ENCODE peak calls at places on chromosomes 5 and 9, in eight cellular contexts. One of them, this sample, is unnamed. For H3K4me1 and H3K36me3, the result is how much of the 10 kb centered on the place peaks cover.

GRCh38 chr5:74942622-74943286 is 76.6 kb upstream of the FAM169A start:
- DNase-seq in GM12878: no peak
- DNase-seq in CD8-positive, alpha-beta memory T cell: no peak
- DNase-seq in tibial nerve: no peak
- DNase-seq in fibroblast of lung: no peak
- DNase-seq in cardiac muscle cell: no peak
- DNase-seq in IMR-90: no peak
- DNase-seq in keratinocyte: no peak
- DNase-seq in this sample: no peak

GRCh38 chr9:102124465-102124864 is 386.0 kb upstream of the GRIN3A start:
- DNase-seq in cardiac muscle cell: no peak
- DNase-seq in fibroblast of lung: no peak
- DNase-seq in GM12878: no peak
- DNase-seq in keratinocyte: no peak
- DNase-seq in CD8-positive, alpha-beta memory T cell: no peak
- DNase-seq in tibial nerve: no peak
- DNase-seq in IMR-90: no peak
- DNase-seq in this sample: no peak

GRCh38 chr5:157562111-157562581 is 13.4 kb downstream of the ADAM19 start:
- DNase-seq in fibroblast of lung: peak
- DNase-seq in IMR-90: peak
- DNase-seq in keratinocyte: no peak
- DNase-seq in CD8-positive, alpha-beta memory T cell: no peak
- DNase-seq in GM12878: no peak
- DNase-seq in cardiac muscle cell: no peak
- DNase-seq in tibial nerve: peak
- DNase-seq in this sample: peak

GRCh38 chr5:137254695-137255094 is 244.4 kb downstream of the SPOCK1 start:
- DNase-seq in keratinocyte: no peak
- DNase-seq in fibroblast of lung: no peak
- DNase-seq in CD8-positive, alpha-beta memory T cell: no peak
- DNase-seq in tibial nerve: peak
- DNase-seq in GM12878: no peak
- DNase-seq in cardiac muscle cell: no peak
- DNase-seq in IMR-90: no peak
- DNase-seq in this sample: no peak

GRCh38 chr9:82553654-82554366 is 509.1 kb downstream of the RASEF start:
- DNase-seq in keratinocyte: peak
- DNase-seq in fibroblast of lung: no peak
- DNase-seq in IMR-90: peak
- DNase-seq in GM12878: no peak
- DNase-seq in cardiac muscle cell: no peak
- DNase-seq in tibial nerve: no peak
- DNase-seq in CD8-positive, alpha-beta memory T cell: no peak
- DNase-seq in this sample: no peak

GRCh38 chr5:117892360-117892759 is 1096.0 kb downstream of the DTWD2 start:
- DNase-seq in GM12878: no peak
- DNase-seq in fibroblast of lung: no peak
- DNase-seq in IMR-90: no peak
- DNase-seq in CD8-positive, alpha-beta memory T cell: no peak
- DNase-seq in cardiac muscle cell: no peak
- DNase-seq in keratinocyte: no peak
- DNase-seq in tibial nerve: no peak
- DNase-seq in this sample: no peak

GRCh38 chr5:14181299-14181968 is 38.3 kb downstream of the TRIO start:
- DNase-seq in CD8-positive, alpha-beta memory T cell: no peak
- DNase-seq in tibial nerve: no peak
- DNase-seq in GM12878: no peak
- DNase-seq in IMR-90: no peak
- DNase-seq in fibroblast of lung: no peak
- DNase-seq in keratinocyte: no peak
- DNase-seq in cardiac muscle cell: no peak
- DNase-seq in this sample: no peak

GRCh38 chr5:27814211-27814610 is 775.8 kb upstream of the CDH9 start:
- DNase-seq in IMR-90: no peak
- DNase-seq in CD8-positive, alpha-beta memory T cell: no peak
- DNase-seq in tibial nerve: no peak
- DNase-seq in cardiac muscle cell: no peak
- DNase-seq in keratinocyte: no peak
- DNase-seq in GM12878: no peak
- DNase-seq in fibroblast of lung: no peak
- DNase-seq in this sample: no peak

GRCh38 chr9:2874001-2874750 is 30.3 kb upstream of the PUM3 start:
- DNase-seq in GM12878: no peak
- DNase-seq in keratinocyte: no peak
- DNase-seq in tibial nerve: no peak
- DNase-seq in cardiac muscle cell: no peak
- DNase-seq in IMR-90: peak
- DNase-seq in CD8-positive, alpha-beta memory T cell: no peak
- DNase-seq in fibroblast of lung: peak
- DNase-seq in this sample: no peak

GRCh38 chr9:69746859-69747560 is 12.8 kb downstream of the PTAR1 start:
- DNase-seq in fibroblast of lung: no peak
- DNase-seq in cardiac muscle cell: no peak
- DNase-seq in IMR-90: no peak
- DNase-seq in CD8-positive, alpha-beta memory T cell: no peak
- DNase-seq in GM12878: no peak
- DNase-seq in tibial nerve: no peak
- DNase-seq in keratinocyte: no peak
- DNase-seq in this sample: no peak

GRCh38 chr9:69744688-69745380 is 15.0 kb downstream of the PTAR1 start:
- DNase-seq in keratinocyte: no peak
- DNase-seq in tibial nerve: no peak
- DNase-seq in fibroblast of lung: no peak
- DNase-seq in CD8-positive, alpha-beta memory T cell: no peak
- DNase-seq in IMR-90: peak
- DNase-seq in cardiac muscle cell: no peak
- DNase-seq in GM12878: no peak
- DNase-seq in this sample: no peak

GRCh38 chr9:69745716-69746538 is 13.9 kb downstream of the PTAR1 start:
- DNase-seq in CD8-positive, alpha-beta memory T cell: no peak
- DNase-seq in GM12878: no peak
- DNase-seq in keratinocyte: no peak
- DNase-seq in cardiac muscle cell: no peak
- DNase-seq in fibroblast of lung: peak
- DNase-seq in tibial nerve: no peak
- DNase-seq in IMR-90: peak
- DNase-seq in this sample: no peak

GRCh38 chr9:69740872-69741505 is 18.8 kb downstream of the PTAR1 start:
- DNase-seq in IMR-90: peak
- DNase-seq in CD8-positive, alpha-beta memory T cell: no peak
- DNase-seq in GM12878: no peak
- DNase-seq in tibial nerve: no peak
- DNase-seq in fibroblast of lung: peak
- DNase-seq in cardiac muscle cell: no peak
- DNase-seq in keratinocyte: no peak
- DNase-seq in this sample: no peak

DNA sequence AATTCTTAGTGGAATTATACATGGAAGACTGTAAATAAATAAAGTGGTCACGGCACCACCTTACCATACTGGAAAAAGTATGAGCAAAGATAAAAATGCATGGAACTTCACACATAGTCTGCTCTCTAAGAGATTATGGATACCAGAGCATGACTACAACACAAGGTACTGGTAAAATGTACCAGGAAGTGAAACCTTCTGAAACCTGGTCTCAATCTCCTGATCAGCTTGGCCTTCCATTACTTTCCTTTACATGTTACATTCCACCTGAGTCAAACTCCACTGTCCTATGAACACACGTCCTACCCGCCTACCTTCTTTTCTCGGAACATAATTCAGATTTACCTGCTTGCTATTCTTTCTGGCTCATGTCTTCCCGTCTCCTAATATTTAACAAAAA is 15.9 kb downstream of the PTAR1 start:
- DNase-seq in cardiac muscle cell: no peak
- DNase-seq in tibial nerve: no peak
- DNase-seq in keratinocyte: no peak
- DNase-seq in fibroblast of lung: no peak
- DNase-seq in IMR-90: no peak
- DNase-seq in CD8-positive, alpha-beta memory T cell: no peak
- DNase-seq in GM12878: no peak
- DNase-seq in this sample: no peak
- H3K4me1 ChIP-seq in cardiac muscle cell: under half
- H3K4me1 ChIP-seq in tibial nerve: under half
- H3K4me1 ChIP-seq in keratinocyte: under half
- H3K4me1 ChIP-seq in fibroblast of lung: under half
- H3K4me1 ChIP-seq in IMR-90: under half
- H3K4me1 ChIP-seq in CD8-positive, alpha-beta memory T cell: under half
- H3K4me1 ChIP-seq in GM12878: under half
- H3K4me1 ChIP-seq in this sample: under half

DNA sequence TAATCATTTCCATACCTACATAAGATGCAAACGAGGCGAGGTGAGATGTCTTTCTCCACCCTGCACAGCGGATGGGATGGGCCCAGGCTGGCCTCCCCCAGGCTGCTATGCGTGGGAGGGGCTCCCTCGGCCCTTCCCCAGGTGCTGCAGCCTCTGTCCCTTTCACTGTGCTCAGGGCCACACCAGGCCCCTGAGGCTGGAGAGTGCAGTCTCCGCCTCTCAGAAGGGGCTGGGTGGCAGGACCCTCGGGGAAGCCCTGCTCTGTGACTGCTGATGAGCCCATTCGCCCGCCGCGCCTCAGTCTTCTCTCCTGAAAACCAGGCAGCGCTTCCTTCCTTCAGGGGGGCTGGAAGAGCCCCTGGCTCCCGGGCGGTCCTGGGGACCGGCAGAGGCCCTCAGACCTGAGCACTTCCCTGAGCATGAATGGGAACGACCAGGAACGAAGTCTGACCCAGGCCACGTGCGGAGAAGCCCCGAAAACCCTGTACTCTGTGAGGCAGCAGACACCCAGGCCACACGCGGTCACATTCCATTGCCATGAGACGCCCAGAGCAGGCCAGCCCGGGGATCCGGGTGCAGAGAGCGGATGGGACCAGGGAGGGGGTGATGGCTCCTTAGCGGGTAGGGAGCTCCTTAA is 21.9 kb upstream of the NOTCH1 start:
- DNase-seq in IMR-90: peak
- DNase-seq in GM12878: no peak
- DNase-seq in cardiac muscle cell: no peak
- DNase-seq in tibial nerve: peak
- DNase-seq in CD8-positive, alpha-beta memory T cell: no peak
- DNase-seq in keratinocyte: no peak
- DNase-seq in fibroblast of lung: peak
- DNase-seq in this sample: peak
- H3K4me3 ChIP-seq in IMR-90: no peak
- H3K4me3 ChIP-seq in GM12878: no peak
- H3K4me3 ChIP-seq in cardiac muscle cell: no peak
- H3K4me3 ChIP-seq in tibial nerve: no peak
- H3K4me3 ChIP-seq in CD8-positive, alpha-beta memory T cell: no peak
- H3K4me3 ChIP-seq in keratinocyte: no peak
- H3K4me3 ChIP-seq in fibroblast of lung: no peak
- H3K4me3 ChIP-seq in this sample: no peak

DNA sequence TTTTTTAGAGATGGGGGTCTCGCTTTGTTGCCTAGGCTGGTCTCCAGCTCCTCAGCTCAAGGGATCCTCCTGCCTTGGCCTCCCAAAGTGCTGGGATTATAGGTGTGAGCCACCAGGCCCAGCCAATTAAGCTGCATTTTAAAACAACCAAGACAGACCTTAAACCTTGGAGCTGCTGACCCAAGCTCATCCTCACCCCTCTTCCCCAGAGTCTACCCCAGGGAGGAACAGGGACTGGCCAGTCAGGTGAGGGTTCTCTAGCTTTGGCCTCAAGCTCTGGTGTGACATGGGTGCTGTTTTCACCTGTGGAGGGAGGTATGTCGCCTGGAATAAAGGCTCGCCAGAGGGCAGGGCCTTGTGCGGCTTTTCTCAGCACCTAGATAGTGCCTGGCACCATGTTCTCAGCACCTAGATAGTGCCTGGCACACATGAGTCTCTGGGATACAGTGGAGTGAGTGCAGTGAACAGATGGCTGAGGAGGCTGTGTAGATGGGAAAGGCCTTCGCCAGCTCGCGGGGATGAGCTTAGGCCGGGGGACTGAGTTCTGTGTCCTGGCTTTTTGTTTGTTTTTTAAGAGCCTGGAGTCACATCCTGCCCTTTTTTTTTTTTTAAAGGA is 7.4 kb downstream of the CDK9 start:
- DNase-seq in IMR-90: peak
- DNase-seq in GM12878: no peak
- DNase-seq in keratinocyte: no peak
- DNase-seq in fibroblast of lung: peak
- DNase-seq in tibial nerve: no peak
- DNase-seq in cardiac muscle cell: no peak
- DNase-seq in CD8-positive, alpha-beta memory T cell: no peak
- DNase-seq in this sample: no peak
- H3K36me3 ChIP-seq in IMR-90: under half
- H3K36me3 ChIP-seq in GM12878: under half
- H3K36me3 ChIP-seq in keratinocyte: under half
- H3K36me3 ChIP-seq in fibroblast of lung: under half
- H3K36me3 ChIP-seq in tibial nerve: under half
- H3K36me3 ChIP-seq in cardiac muscle cell: under half
- H3K36me3 ChIP-seq in CD8-positive, alpha-beta memory T cell: under half
- H3K36me3 ChIP-seq in this sample: under half

DNA sequence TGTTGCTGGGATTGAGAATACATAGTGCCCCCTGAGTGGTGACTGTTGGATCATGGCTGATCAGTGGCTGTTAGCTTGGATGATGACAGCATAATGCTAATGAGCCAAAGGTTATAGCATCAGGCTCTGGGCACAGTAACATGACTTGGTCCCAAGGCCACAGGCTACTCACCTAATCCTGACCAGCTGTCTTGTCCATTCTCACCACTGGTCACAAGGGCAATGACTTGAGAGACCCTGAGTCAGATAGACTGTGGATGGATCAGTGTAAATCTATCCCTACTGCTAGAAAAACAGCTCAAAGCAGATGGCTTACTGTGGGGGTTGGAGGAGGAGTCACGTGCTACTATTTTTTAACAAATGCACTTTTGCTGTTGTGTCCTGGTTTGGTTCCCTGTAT is 74.7 kb downstream of the AOPEP start:
- DNase-seq in fibroblast of lung: no peak
- DNase-seq in IMR-90: peak
- DNase-seq in cardiac muscle cell: no peak
- DNase-seq in tibial nerve: no peak
- DNase-seq in keratinocyte: no peak
- DNase-seq in GM12878: no peak
- DNase-seq in CD8-positive, alpha-beta memory T cell: no peak
- DNase-seq in this sample: no peak
- H3K4me1 ChIP-seq in fibroblast of lung: under half
- H3K4me1 ChIP-seq in IMR-90: under half
- H3K4me1 ChIP-seq in cardiac muscle cell: under half
- H3K4me1 ChIP-seq in tibial nerve: under half
- H3K4me1 ChIP-seq in keratinocyte: half or more
- H3K4me1 ChIP-seq in GM12878: half or more
- H3K4me1 ChIP-seq in CD8-positive, alpha-beta memory T cell: under half
- H3K4me1 ChIP-seq in this sample: half or more